ENCODE peak calls at places on chromosomes 3 and 15, in eight cellular contexts. P is fibroblast of pulmonary artery, B is neural progenitor cell, D is foreskin fibroblast, R is MCF 10A, T is upper lobe of left lung, L is AG04450, J is HFFc6. O is an unnamed sample.

GRCh38 chr3:43162573-43163084 is 56.8 kb upstream of the POMGNT2 start:
- DNase-seq in R (no peak), L (no peak), J (no peak), T (no peak), P (no peak), D (no peak), B (no peak), O (no peak)

GRCh38 chr3:129441782-129442181 is 1.8 kb downstream of the IFT122 start:
- DNase-seq in T (no peak), D (peak; percentile 78), J (peak; percentile 30), L (no peak), B (no peak), P (peak; percentile 85), R (peak; percentile 22), O (no peak)

GRCh38 chr3:190696777-190697501 is 165.6 kb downstream of the GMNC start:
- DNase-seq in J (peak; percentile 37), R (peak; percentile 47), B (peak; percentile 47), L (no peak), P (peak; percentile 72), T (no peak), D (peak; percentile 46), O (no peak)

GRCh38 chr3:30266536-30266935 is 339.9 kb upstream of the TGFBR2 start:
- DNase-seq in D (no peak), L (no peak), R (no peak), J (no peak), T (no peak), P (no peak), B (no peak), O (no peak)

GRCh38 chr3:132787616-132788015 is 65.4 kb upstream of the NPHP3 start:
- DNase-seq in L (no peak), B (no peak), R (peak; percentile 29), T (no peak), D (peak; percentile 14), J (no peak), P (peak; percentile 53), O (no peak)

GRCh38 chr15:28101983-28102441 is 2.9 kb upstream of the OCA2 start:
- DNase-seq in D (no peak), P (no peak), J (no peak), R (no peak), T (no peak), B (no peak), L (no peak), O (no peak)

GRCh38 chr3:19202303-19202702 is 54.0 kb downstream of the KCNH8 start:
- DNase-seq in B (no peak), T (no peak), L (no peak), P (no peak), J (no peak), D (no peak), R (no peak), O (no peak)

GRCh38 chr15:40047413-40048154 is 8.6 kb upstream of the SRP14 start:
- DNase-seq in B (no peak), P (peak; percentile 79), T (peak; percentile 83), J (peak; percentile 68), R (peak; percentile 84), L (no peak), D (peak; percentile 66), O (peak; percentile 40)

GRCh38 chr3:135155228-135155627 is 360.2 kb downstream of the EPHB1 start:
- DNase-seq in B (no peak), L (no peak), P (no peak), T (no peak), D (no peak), J (no peak), R (no peak), O (no peak)

GRCh38 chr15:43347114-43347513 is 16.7 kb upstream of the LCMT2 start:
- DNase-seq in P (no peak), L (no peak), D (no peak), B (no peak), T (no peak), R (no peak), J (no peak), O (no peak)

GRCh38 chr15:55858661-55859060 is 115.7 kb upstream of the PRTG start:
- DNase-seq in R (peak; percentile 2), D (peak; percentile 52), L (no peak), J (no peak), P (peak; percentile 32), T (no peak), B (no peak), O (no peak)

GRCh38 chr3:45078910-45079522 is 52.9 kb downstream of the CLEC3B start:
- DNase-seq in J (no peak), R (peak; percentile 75), P (peak; percentile 73), T (no peak), D (peak; percentile 58), B (no peak), L (no peak), O (no peak)

GRCh38 chr15:70475439-70475781 is 287.9 kb downstream of the UACA start:
- DNase-seq in P (no peak), L (no peak), J (no peak), B (no peak), D (no peak), T (no peak), R (no peak), O (no peak)

GRCh38 chr15:64749167-64749566 is 26.2 kb downstream of the RBPMS2 start:
- DNase-seq in P (peak; percentile 25), D (peak; percentile 64), B (no peak), L (peak; percentile 44), R (peak; percentile 72), T (no peak), J (peak; percentile 24), O (no peak)

GRCh38 chr15:89577776-89578115 is 2.5 kb downstream of the TICRR start:
- DNase-seq in L (no peak), J (no peak), T (no peak), P (no peak), D (no peak), R (peak; percentile 13), B (no peak), O (no peak)

GRCh38 chr3:192449036-192449435 is 278.3 kb downstream of the FGF12 start:
- DNase-seq in B (no peak), P (peak; percentile 7), R (peak; percentile 17), J (no peak), D (no peak), T (no peak), L (no peak), O (no peak)

GRCh38 chr3:192444096-192444790 is 283.1 kb downstream of the FGF12 start:
- DNase-seq in T (peak; percentile 48), B (peak; percentile 76), L (peak; percentile 13), P (peak; percentile 75), R (peak; percentile 68), D (peak; percentile 29), J (peak; percentile 31), O (peak; percentile 51)

GRCh38 chr3:192445768-192446644 is 281.3 kb downstream of the FGF12 start:
- DNase-seq in T (no peak), P (peak; percentile 30), R (no peak), J (peak; percentile 15), L (no peak), B (peak; percentile 11), D (no peak), O (no peak)

DNA sequence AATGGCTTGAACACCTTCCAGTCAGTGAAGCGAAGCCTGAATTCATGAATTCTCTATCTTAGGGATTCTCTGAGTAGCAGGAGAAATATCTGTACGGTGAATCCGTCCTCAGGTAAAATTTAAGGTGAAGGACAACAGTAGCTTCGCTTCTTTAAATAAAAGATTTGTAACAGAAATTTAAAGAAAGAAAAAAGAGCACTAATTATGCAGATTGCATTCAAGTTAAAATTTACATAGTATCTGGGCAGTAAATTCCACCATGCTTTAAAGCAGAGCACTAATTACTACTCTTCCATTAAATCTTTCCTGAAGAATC is 282.6 kb downstream of the FGF12 start:
- DNase-seq in B (no peak), P (no peak), R (no peak), T (no peak), D (no peak), L (no peak), J (no peak), O (no peak)
- TF ChIP-seq CTCF in B (no peak), P (no peak), R (no peak), T (peak; percentile 5), D (no peak), L (no peak), J (peak; percentile 44), O (peak; percentile 14)

DNA sequence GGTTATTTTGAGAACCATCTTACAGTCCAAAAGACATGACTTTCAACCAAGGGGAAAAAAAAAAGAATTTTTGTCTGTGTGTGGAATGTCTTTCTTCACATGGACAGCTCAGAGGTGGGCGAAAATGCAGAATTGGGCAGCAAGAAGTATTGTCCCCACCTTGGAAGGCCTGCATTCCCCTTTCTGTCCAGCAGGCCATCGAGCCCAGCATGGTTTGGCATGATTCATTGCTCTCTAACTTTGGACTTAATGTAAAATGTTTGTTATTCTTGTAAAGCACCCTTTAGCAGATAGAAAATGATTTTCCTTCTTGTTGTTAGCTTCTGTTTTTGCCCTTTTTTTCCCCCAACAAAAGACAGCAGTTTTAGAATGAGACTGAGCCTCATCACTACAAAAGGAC is 12.4 kb downstream of the MYO1E start:
- DNase-seq in T (no peak), B (no peak), R (no peak), L (no peak), P (no peak), J (no peak), D (peak; percentile 24), O (no peak)
- TF ChIP-seq CTCF in T (no peak), B (peak; percentile 47), R (no peak), L (peak; percentile 47), P (peak; percentile 31), J (peak; percentile 63), D (peak; percentile 20), O (no peak)

GRCh38 chr15:97909291-97909891 is 51.1 kb upstream of the ARRDC4 start:
- DNase-seq in T (peak; percentile 57), P (peak; percentile 69), R (peak; percentile 66), J (peak; percentile 52), B (peak; percentile 80), D (peak; percentile 81), L (peak; percentile 20), O (peak; percentile 36)

GRCh38 chr15:97900006-97900405 is 60.5 kb upstream of the ARRDC4 start:
- DNase-seq in B (no peak), D (no peak), T (no peak), P (no peak), J (no peak), R (no peak), L (no peak), O (no peak)

GRCh38 chr15:97902140-97902780 is 58.2 kb upstream of the ARRDC4 start:
- DNase-seq in L (no peak), J (peak; percentile 98), P (peak; percentile 8), B (no peak), D (peak; percentile 71), R (peak; percentile 62), T (no peak), O (no peak)

GRCh38 chr15:97903560-97904195 is 56.8 kb upstream of the ARRDC4 start:
- DNase-seq in T (no peak), D (no peak), L (no peak), J (no peak), P (no peak), B (no peak), R (no peak), O (no peak)

GRCh38 chr15:97904196-97904572 is 56.3 kb upstream of the ARRDC4 start:
- DNase-seq in P (peak; percentile 57), J (peak; percentile 76), D (peak; percentile 82), T (peak; percentile 67), B (peak; percentile 91), L (no peak), R (peak; percentile 74), O (no peak)
- TF ChIP-seq CTCF in P (peak; percentile 50), J (peak; percentile 88), D (peak; percentile 91), T (peak; percentile 32), B (peak; percentile 78), L (peak; percentile 70), R (peak; percentile 80), O (no peak)

DNA sequence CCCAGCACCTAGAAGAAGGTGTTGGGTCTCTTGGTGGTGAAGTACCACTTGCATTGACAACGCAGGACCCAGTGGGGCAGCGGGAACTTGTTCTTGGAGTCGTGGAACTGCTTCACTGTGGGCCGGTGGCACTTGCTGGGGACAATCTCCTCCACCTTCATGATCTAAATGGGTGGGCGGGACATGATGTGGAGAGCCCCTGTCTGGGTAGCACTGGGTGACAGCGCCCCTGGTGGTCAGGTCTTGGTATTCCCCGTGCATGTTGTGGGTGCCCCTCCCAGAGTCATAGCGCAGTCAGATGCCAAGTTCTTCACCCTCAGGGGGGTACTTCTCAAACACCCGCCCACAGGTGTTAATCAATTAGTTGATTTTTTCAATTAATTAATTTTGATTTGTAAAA is 60.2 kb downstream of the AGBL1 start:
- DNase-seq in L (no peak), T (no peak), R (no peak), P (no peak), D (no peak), J (no peak), B (peak; percentile 9), O (no peak)
- TF ChIP-seq CTCF in L (peak; percentile 9), T (no peak), R (peak; percentile 30), P (peak; percentile 1), D (no peak), J (peak; percentile 31), B (peak; percentile 56), O (no peak)

O was measured in activated B cell treated with CpG ODN at 0.5 μM for 24 hours.